ENCODE peak calls at places on chromosomes 4 and X, in nine cellular contexts. F is right atrium auricular region, C is A549, S is cardiac muscle cell, X is ovary, Y is sigmoid colon, U is left lung, K is transverse colon, T is gastrocnemius medialis. J is an unnamed sample.

GRCh38 chr4:147714575-147715401 is 17.1 kb upstream of the ARHGAP10 start:
- DNase-seq in F (no peak), C (no peak), S (peak; percentile 83), X (no peak), Y (peak; percentile 90), U (no peak), K (peak; percentile 23), T (peak; percentile 50), J (peak; percentile 84)

GRCh38 chrX:389021-389441 is 2.3 kb upstream of the PPP2R3B start:
- DNase-seq in F (no peak), C (no peak), S (no peak), X (no peak), Y (peak; percentile 78), U (no peak), K (no peak), T (no peak), J (no peak)

GRCh38 chrX:135910251-135910650 is 16.7 kb downstream of the SAGE1 start:
- DNase-seq in F (no peak), C (no peak), S (no peak), X (no peak), Y (no peak), U (no peak), K (no peak), T (no peak), J (no peak)

GRCh38 chr4:159698336-159698735 is 595.5 kb downstream of the RAPGEF2 start:
- DNase-seq in F (no peak), C (no peak), S (peak; percentile 56), X (no peak), Y (no peak), U (no peak), K (no peak), T (no peak), J (no peak)

GRCh38 chr4:32789026-32789608 is 2068.9 kb downstream of the PCDH7 start:
- DNase-seq in F (no peak), C (no peak), S (peak; percentile 47), X (no peak), Y (no peak), U (no peak), K (no peak), T (no peak), J (no peak)

GRCh38 chr4:108988514-108989195 is 225.8 kb upstream of the ETNPPL start:
- DNase-seq in F (no peak), C (no peak), S (no peak), X (no peak), Y (no peak), U (no peak), K (no peak), T (no peak), J (no peak)

GRCh38 chr4:52864816-52865215 is 2.7 kb downstream of the RASL11B start:
- DNase-seq in F (no peak), C (no peak), S (peak; percentile 91), X (no peak), Y (no peak), U (no peak), K (no peak), T (no peak), J (no peak)

GRCh38 chr4:102503301-102503746 is 2.2 kb downstream of the NFKB1 start:
- DNase-seq in F (no peak), C (peak; percentile 17), S (no peak), X (no peak), Y (no peak), U (no peak), K (no peak), T (no peak), J (no peak)

GRCh38 chr4:158845166-158846041 is 76.6 kb downstream of the FNIP2 start:
- DNase-seq in F (no peak), C (no peak), S (no peak), X (no peak), Y (no peak), U (no peak), K (no peak), T (no peak), J (no peak)

GRCh38 chr4:80049402-80049801 is 23.6 kb downstream of the ANTXR2 start:
- DNase-seq in F (no peak), C (no peak), S (no peak), X (no peak), Y (no peak), U (no peak), K (no peak), T (no peak), J (no peak)

GRCh38 chrX:19723427-19723826 is 164.0 kb downstream of the SH3KBP1 start:
- DNase-seq in F (no peak), C (peak; percentile 35), S (no peak), X (no peak), Y (no peak), U (no peak), K (no peak), T (no peak), J (no peak)

GRCh38 chrX:27918799-27919198 is 62.5 kb downstream of the DCAF8L1 start:
- DNase-seq in F (no peak), C (peak; percentile 10), S (peak; percentile 35), X (no peak), Y (no peak), U (no peak), K (peak; percentile 54), T (no peak), J (no peak)

DNA sequence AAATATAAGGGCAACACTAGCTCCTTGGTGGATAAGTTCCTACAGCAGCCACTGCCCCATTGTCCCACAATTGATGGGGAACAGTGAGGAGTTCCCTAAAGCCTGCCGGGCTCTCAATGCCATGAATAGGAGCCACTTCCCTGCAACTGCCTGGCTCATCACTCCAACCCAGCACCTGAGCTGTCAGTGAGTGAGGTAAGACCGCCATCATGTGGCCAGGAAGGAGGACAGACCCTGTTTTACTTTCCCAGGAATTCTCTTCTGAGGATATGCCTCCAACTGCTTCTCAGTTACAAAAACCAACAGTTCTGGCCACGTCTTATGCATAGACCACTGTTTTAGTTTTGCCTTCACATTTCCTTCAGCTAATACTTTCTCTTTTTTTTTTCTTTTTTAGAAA is 45.5 kb downstream of the SRPX start:
- DNase-seq in F (no peak), C (peak; percentile 64), S (no peak), X (peak; percentile 42), Y (no peak), U (no peak), K (peak; percentile 27), T (no peak), J (no peak)
- TF ChIP-seq CTCF in F (peak; percentile 44), C (peak; percentile 66), S (peak; percentile 31), X (peak; percentile 23), Y (no peak), U (no peak), K (peak; percentile 44), T (no peak), J (peak; percentile 26)

GRCh38 chr4:94574050-94574449 is 122.3 kb downstream of the PDLIM5 start:
- DNase-seq in F (no peak), C (no peak), S (no peak), X (no peak), Y (no peak), U (peak; percentile 41), K (no peak), T (no peak), J (no peak)
- H3K27ac ChIP-seq in F (no peak overlapping the region), C (no peak overlapping the region), S (peak overlapping the region; percentile 84), X (no peak overlapping the region), Y (no peak overlapping the region), U (no peak overlapping the region), K (no peak overlapping the region), T (no peak overlapping the region), J (no peak overlapping the region)

DNA sequence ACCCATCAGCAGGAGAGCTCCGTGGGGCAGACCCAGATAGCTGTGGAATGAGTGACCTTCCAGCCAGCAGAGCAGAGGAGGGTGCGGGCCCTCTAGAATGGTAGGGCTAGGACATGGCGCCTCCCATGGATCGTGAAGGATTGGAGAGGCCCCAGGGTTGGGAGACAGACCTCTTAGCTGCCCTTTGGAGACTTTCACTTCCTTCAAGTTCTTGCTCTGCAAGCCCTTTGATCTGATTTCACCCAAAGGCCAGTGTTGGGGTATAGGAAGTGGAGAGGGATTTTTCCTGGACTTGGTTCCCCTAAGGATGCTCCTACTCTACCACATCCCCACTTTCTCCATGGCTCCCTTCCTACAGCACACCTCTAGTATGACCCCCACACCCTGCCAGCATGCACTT is 3.0 kb downstream of the SASH3 start:
- DNase-seq in F (no peak), C (no peak), S (no peak), X (no peak), Y (no peak), U (no peak), K (no peak), T (no peak), J (no peak)
- H3K4me1 ChIP-seq in F (no peaks in the 10 kb centered on the region), C (no peaks in the 10 kb centered on the region), S (no peaks in the 10 kb centered on the region), X (no peaks in the 10 kb centered on the region), Y (no peaks in the 10 kb centered on the region), U (peaks cover 18% of the 10 kb centered on the region), K (no peaks in the 10 kb centered on the region), T (no peaks in the 10 kb centered on the region), J (no peaks in the 10 kb centered on the region)

DNA sequence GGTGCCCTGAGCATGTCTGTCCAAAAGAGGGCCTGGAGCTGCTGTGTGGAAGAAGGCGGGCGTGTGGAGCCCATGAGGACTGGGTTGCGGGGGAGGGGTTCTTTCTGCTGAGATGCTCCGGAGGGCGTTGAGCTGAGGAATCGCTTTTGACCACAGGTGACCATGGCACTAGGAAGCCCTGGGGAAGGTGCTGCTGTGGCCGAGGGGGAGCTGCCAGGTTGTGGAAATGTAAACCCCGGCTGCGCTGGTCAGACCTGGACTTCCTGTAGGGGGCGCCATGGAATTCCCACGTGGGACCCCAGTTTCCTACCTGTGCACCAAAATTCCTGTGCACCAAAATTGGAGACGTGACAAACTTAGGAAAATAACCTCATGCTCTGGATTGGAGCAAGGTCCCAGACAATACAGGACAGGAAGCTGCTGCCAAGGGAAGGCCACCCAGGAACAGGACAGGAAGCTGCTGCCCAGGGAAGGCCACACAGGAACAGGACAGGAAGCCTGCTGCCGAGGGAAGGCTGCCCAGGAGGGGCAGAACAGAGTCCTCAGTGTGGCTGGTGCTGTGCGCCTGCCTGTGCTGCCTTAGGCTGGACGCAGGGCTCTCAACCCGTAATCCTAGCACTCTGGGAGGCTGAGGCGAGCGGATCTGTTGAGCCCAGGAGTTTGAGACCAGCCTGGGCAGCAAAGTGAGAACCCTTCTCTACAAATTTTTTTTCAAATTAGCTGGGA is 28.4 kb upstream of the UVSSA start:
- DNase-seq in F (no peak), C (no peak), S (no peak), X (no peak), Y (no peak), U (peak; percentile 48), K (no peak), T (no peak), J (no peak)
- TF ChIP-seq CTCF in F (peak; percentile 29), C (peak; percentile 12), S (peak; percentile 39), X (no peak), Y (no peak), U (no peak), K (peak; percentile 18), T (no peak), J (no peak)

DNA sequence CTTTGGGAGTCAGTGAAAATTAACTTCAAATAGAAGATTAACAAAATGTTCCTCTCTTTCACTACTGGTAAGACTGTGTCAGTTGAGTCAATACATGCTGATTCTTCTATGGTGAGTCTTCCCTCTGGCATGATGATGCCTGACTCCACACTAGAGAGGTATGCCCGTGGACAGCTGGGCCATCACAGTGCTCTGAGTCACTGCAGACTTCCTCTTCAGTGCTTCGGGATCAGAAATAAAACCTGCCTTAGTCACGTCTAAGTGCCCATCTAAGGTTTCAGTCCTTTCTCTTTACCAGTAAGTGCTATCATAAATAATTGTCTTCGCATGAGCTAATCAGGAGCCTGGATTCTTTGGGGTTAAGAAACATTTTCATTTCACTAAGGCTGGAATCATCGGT is 1.6 kb upstream of the ASB5 start:
- DNase-seq in F (no peak), C (peak; percentile 86), S (peak; percentile 84), X (no peak), Y (peak; percentile 78), U (no peak), K (no peak), T (peak; percentile 93), J (no peak)
- H3K27ac ChIP-seq in F (no peak overlapping the region), C (peak overlapping the region; percentile 66), S (no peak overlapping the region), X (no peak overlapping the region), Y (peak overlapping the region; percentile 64), U (no peak overlapping the region), K (no peak overlapping the region), T (peak overlapping the region; percentile 98), J (no peak overlapping the region)

J was measured in ascending aorta.